ENCODE peak calls at places on chromosomes 6 and 20, in four cellular contexts. G is tibial nerve; V is CD8-positive, alpha-beta memory T cell; B is neuronal stem cell. C is an unnamed sample.

GRCh38 chr6:14819001-14819400 is 426.9 kb upstream of the JARID2 start:
- DNase-seq in V (no peak), G (no peak), B (no peak), C (no peak)

GRCh38 chr6:117538615-117539014 is 56.1 kb downstream of the DCBLD1 start:
- DNase-seq in V (no peak), G (no peak), B (no peak), C (no peak)

GRCh38 chr6:73854998-73855718 is 159.2 kb downstream of the CD109 start:
- DNase-seq in V (peak; percentile 28), G (no peak), B (peak; percentile 33), C (peak; percentile 49)

GRCh38 chr20:47272893-47273590 is 83.5 kb downstream of the ZMYND8 start:
- DNase-seq in G (no peak), V (peak; percentile 56), B (peak; percentile 70), C (peak; percentile 77)

GRCh38 chr6:36858407-36858981 is 16.1 kb downstream of the PPIL1 start:
- DNase-seq in G (no peak), B (no peak), V (no peak), C (no peak)

GRCh38 chr6:132675749-132676148 is 16.8 kb upstream of the TAAR1 start:
- DNase-seq in B (no peak), G (no peak), V (no peak), C (no peak)

GRCh38 chr20:46056970-46057855 is 28.2 kb downstream of the SLC12A5 start:
- DNase-seq in B (peak; percentile 80), V (no peak), G (peak; percentile 20), C (peak; percentile 38)

GRCh38 chr20:44066645-44067606 is 120.1 kb downstream of the JPH2 start:
- DNase-seq in V (no peak), B (no peak), G (no peak), C (no peak)

GRCh38 chr6:134663800-134664535 is 285.9 kb downstream of the ALDH8A1 start:
- DNase-seq in V (no peak), B (no peak), G (no peak), C (no peak)

GRCh38 chr20:44700306-44700705 is 14.9 kb upstream of the CCN5 start:
- DNase-seq in V (no peak), G (no peak), B (no peak), C (no peak)

GRCh38 chr20:38649275-38649891 is 47.8 kb downstream of the ARHGAP40 start:
- DNase-seq in G (no peak), V (no peak), B (no peak), C (no peak)

GRCh38 chr6:63806573-63806913 is 170.9 kb downstream of the PHF3 start:
- DNase-seq in G (no peak), B (no peak), V (no peak), C (no peak)

GRCh38 chr6:57315851-57316250 is 1.6 kb upstream of the PRIM2 start:
- DNase-seq in B (no peak), G (no peak), V (no peak), C (no peak)

GRCh38 chr6:30881987-30882763 is 2.1 kb upstream of the DDR1 start:
- DNase-seq in V (no peak), G (no peak), B (peak; percentile 47), C (no peak)

GRCh38 chr6:21402368-21402767 is 191.2 kb upstream of the SOX4 start:
- DNase-seq in V (no peak), B (no peak), G (no peak), C (no peak)

GRCh38 chr20:12925214-12925755 is 83.5 kb upstream of the SPTLC3 start:
- DNase-seq in B (peak; percentile 63), V (peak; percentile 4), G (no peak), C (peak; percentile 33)

GRCh38 chr6:10269814-10270472 is 144.9 kb downstream of the TFAP2A start:
- DNase-seq in G (no peak), B (no peak), V (no peak), C (no peak)

GRCh38 chr6:33993653-33994052 is 152.2 kb downstream of the GRM4 start:
- DNase-seq in G (no peak), V (no peak), B (no peak), C (no peak)

GRCh38 chr6:40413231-40413755 is 173.9 kb downstream of the LRFN2 start:
- DNase-seq in G (no peak), V (no peak), B (no peak), C (no peak)

GRCh38 chr6:147322299-147323162 is 118.3 kb downstream of the STXBP5 start:
- DNase-seq in V (peak; percentile 38), B (no peak), G (no peak), C (no peak)

GRCh38 chr6:13573669-13574110 is 711 bp upstream of the SIRT5 start:
- DNase-seq in V (no peak), G (no peak), B (peak; percentile 27), C (peak; percentile 60)

GRCh38 chr20:37179671-37180524 is 550 bp upstream of the MROH8 start:
- DNase-seq in V (no peak), G (no peak), B (no peak), C (no peak)

GRCh38 chr6:125314019-125314581 is 12.3 kb upstream of the HDDC2 start:
- DNase-seq in V (peak; percentile 16), B (peak; percentile 45), G (peak; percentile 44), C (peak; percentile 65)

GRCh38 chr6:43260791-43261190 is 17.5 kb downstream of the TTBK1 start:
- DNase-seq in G (no peak), V (no peak), B (no peak), C (no peak)

GRCh38 chr6:169746556-169746955 is 4.8 kb downstream of the DYNLT2 start:
- DNase-seq in G (no peak), V (no peak), B (no peak), C (no peak)

GRCh38 chr6:153947817-153948447 is 91.1 kb upstream of the OPRM1 start:
- DNase-seq in B (peak; percentile 46), V (no peak), G (no peak), C (peak; percentile 34)

GRCh38 chr20:39825950-39826349 is 863.1 kb downstream of the MAFB start:
- DNase-seq in B (no peak), V (no peak), G (no peak), C (no peak)

GRCh38 chr6:41562633-41562975 is 16.4 kb downstream of the FOXP4 start:
- DNase-seq in G (no peak), V (no peak), B (no peak), C (no peak)

GRCh38 chr20:14449323-14449722 is 111.9 kb upstream of the FLRT3 start:
- DNase-seq in V (no peak), B (no peak), G (no peak), C (no peak)

DNA sequence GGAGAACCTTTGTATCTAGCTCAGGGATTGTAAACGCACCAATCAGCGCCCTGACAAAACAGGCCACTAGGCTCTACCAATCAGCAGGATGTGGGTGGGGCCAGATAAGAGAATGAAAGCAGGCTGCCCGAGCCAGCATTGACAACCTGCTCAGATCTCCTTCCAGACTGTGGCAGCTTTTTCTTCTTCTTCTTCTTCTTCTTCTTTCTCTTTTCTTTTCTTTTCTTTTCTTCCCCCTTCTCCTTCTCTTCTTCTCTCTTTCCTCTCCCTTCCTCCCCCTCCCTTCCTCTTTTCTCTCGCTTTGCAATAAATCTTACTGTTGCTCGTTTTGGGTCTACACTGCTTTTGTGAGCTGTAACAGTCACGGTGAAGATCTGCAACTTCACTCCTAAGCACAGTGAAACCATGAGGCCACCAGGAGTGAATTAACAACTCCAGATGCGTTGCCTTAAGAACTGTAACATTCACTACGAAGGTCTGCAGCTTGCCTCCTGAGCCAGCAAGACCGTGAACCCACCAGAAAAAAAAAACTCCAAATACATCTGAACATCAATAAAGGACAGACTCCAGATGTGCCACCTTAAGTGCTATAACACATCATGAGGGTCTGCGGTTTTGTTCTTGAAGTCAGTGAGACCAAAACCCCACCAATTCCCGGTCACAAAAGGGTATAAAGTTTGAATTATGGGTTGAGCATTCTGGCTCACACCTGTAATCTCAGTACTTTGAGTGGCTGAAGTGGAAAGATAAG is 19.6 kb upstream of the SERPINB1 start:
- DNase-seq in B (no peak), V (peak; percentile 77), G (no peak), C (no peak)
- H3K4me1 ChIP-seq in B (peaks cover 10% of the 10 kb centered on the region), V (peaks cover 67% of the 10 kb centered on the region), G (peaks cover 42% of the 10 kb centered on the region), C (no peaks in the 10 kb centered on the region)

GRCh38 chr6:12485226-12485764 is 195.1 kb downstream of the EDN1 start:
- DNase-seq in B (no peak), G (no peak), V (no peak), C (no peak)

GRCh38 chr6:12482386-12482785 is 192.2 kb downstream of the EDN1 start:
- DNase-seq in V (no peak), B (no peak), G (no peak), C (no peak)

GRCh38 chr6:12483712-12484111 is 193.6 kb downstream of the EDN1 start:
- DNase-seq in B (no peak), G (no peak), V (no peak), C (no peak)

GRCh38 chr6:12485837-12486236 is 195.7 kb downstream of the EDN1 start:
- DNase-seq in V (no peak), G (no peak), B (no peak), C (no peak)

DNA sequence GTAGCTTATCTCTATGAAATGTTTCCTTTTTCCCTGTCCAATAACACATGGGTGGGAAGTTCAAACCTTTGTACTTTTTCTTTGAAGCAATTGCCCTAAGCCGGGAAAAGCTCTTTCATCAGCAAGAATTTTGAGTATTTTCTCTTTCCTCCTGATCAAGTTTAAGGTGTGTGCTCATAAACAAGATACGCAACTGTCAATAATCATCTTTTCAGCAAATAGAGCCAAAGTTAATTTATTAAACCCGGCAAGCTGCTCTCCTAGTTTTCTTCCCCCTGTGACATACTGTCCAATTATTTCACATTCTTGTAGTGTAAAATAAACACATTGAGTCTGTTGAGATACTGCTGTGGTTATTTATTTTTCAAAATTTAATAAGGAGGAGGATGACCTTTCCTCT is 194.4 kb downstream of the EDN1 start:
- DNase-seq in V (no peak), G (no peak), B (no peak), C (no peak)
- H3K4me1 ChIP-seq in V (no peaks in the 10 kb centered on the region), G (no peaks in the 10 kb centered on the region), B (no peaks in the 10 kb centered on the region), C (no peaks in the 10 kb centered on the region)

DNA sequence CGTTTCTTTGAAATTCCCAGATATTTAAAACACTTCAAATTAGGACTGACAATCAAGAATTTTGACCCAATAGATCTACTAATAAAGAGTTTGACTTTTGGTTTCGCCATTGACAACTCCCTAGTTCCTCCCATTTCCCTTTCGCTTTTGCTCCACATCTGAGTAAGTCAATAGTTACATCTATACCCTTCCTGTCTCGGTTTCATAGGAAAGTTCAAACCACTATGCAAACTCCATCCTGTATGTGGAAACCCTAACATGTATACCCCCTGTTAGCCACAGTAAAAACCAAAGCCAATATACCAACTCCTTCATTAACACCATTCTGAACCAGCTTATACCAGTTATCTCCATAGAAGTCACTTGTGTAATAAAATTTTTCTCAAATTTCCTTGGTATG is 311.1 kb downstream of the MMUT start:
- DNase-seq in G (no peak), B (no peak), V (no peak), C (no peak)
- H3K4me1 ChIP-seq in G (no peaks in the 10 kb centered on the region), B (no peaks in the 10 kb centered on the region), V (no peaks in the 10 kb centered on the region), C (no peaks in the 10 kb centered on the region)

DNA sequence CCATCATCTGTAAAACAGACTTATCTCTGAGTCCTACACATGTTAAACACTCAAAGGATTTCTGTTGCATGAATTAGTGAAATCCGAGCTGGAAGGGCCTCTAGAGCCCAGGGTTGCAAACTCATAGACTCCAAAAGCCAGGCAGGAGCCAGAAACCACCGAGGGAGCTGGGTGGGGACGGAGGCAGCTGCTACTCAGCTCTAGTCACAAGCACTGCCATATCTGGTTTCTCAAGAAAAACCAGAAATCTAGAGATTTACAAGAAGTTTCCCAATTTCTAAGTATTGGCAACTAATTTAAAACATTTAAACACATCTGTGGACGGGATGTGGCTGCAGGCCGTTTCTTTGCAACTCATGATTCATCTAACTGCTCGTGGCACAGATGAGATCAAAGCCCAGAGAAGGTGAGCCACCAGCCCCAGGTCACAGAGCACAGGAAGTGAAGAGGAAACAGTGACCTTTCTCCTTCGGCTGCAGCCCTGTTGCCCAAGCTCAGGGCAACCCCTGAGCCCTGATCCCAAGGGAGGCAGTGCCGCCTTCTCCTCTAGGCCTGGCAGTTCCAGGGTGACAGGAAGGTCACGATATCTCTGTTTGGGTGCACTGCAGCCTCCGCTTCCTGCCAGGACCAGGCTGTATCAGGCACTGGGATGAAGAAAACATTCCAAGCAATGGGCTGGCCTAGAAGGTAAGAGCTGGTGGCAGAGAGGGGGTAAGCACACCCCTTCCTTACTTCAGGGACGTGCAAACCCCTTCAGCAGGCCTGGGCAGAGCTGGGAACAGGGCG is 26.4 kb upstream of the PTGIS start:
- DNase-seq in V (no peak), B (no peak), G (no peak), C (no peak)
- H3K4me1 ChIP-seq in V (peaks cover 33% of the 10 kb centered on the region), B (no peaks in the 10 kb centered on the region), G (peaks cover 36% of the 10 kb centered on the region), C (no peaks in the 10 kb centered on the region)

C was measured in mucosa of descending colon.